ENCODE peak calls at places on chromosome 7, in ten cellular contexts. One of them, this sample, is unnamed.

GRCh38 chr7:149741629-149742028 is 31.8 kb downstream of the ZNF467 start:
- DNase-seq in NCI-H1105: no peak
- DNase-seq in stimulated activated CD4-positive, alpha-beta T cell treated with anti-CD3 and anti-CD28 coated beads, Interleukin-15, amount 100 ng/mL, for 1 hour: no peak
- DNase-seq in fibroblast of the conjunctiva: no peak
- DNase-seq in RWPE1: no peak
- DNase-seq in amygdala: peak
- DNase-seq in uterus: no peak
- DNase-seq in endothelial cell: no peak
- DNase-seq in right cardiac atrium: no peak
- DNase-seq in AG08396: peak
- DNase-seq in this sample: no peak

GRCh38 chr7:71987200-71987767 is 424.9 kb downstream of the CALN1 start:
- DNase-seq in uterus: no peak
- DNase-seq in fibroblast of the conjunctiva: no peak
- DNase-seq in NCI-H1105: no peak
- DNase-seq in RWPE1: no peak
- DNase-seq in endothelial cell: no peak
- DNase-seq in AG08396: no peak
- DNase-seq in stimulated activated CD4-positive, alpha-beta T cell treated with anti-CD3 and anti-CD28 coated beads, Interleukin-15, amount 100 ng/mL, for 1 hour: no peak
- DNase-seq in right cardiac atrium: no peak
- DNase-seq in amygdala: no peak
- DNase-seq in this sample: no peak

GRCh38 chr7:77866370-77866769 is 67.8 kb downstream of the PHTF2 start:
- DNase-seq in NCI-H1105: no peak
- DNase-seq in amygdala: no peak
- DNase-seq in RWPE1: no peak
- DNase-seq in AG08396: peak
- DNase-seq in stimulated activated CD4-positive, alpha-beta T cell treated with anti-CD3 and anti-CD28 coated beads, Interleukin-15, amount 100 ng/mL, for 1 hour: no peak
- DNase-seq in right cardiac atrium: no peak
- DNase-seq in uterus: no peak
- DNase-seq in fibroblast of the conjunctiva: no peak
- DNase-seq in endothelial cell: no peak
- DNase-seq in this sample: no peak

GRCh38 chr7:919924-920341 is 34.5 kb downstream of the ADAP1 start:
- DNase-seq in right cardiac atrium: peak
- DNase-seq in RWPE1: no peak
- DNase-seq in uterus: peak
- DNase-seq in amygdala: no peak
- DNase-seq in stimulated activated CD4-positive, alpha-beta T cell treated with anti-CD3 and anti-CD28 coated beads, Interleukin-15, amount 100 ng/mL, for 1 hour: no peak
- DNase-seq in AG08396: no peak
- DNase-seq in fibroblast of the conjunctiva: no peak
- DNase-seq in endothelial cell: no peak
- DNase-seq in NCI-H1105: no peak
- DNase-seq in this sample: peak

GRCh38 chr7:113809591-113809990 is 109.2 kb downstream of the PPP1R3A start:
- DNase-seq in stimulated activated CD4-positive, alpha-beta T cell treated with anti-CD3 and anti-CD28 coated beads, Interleukin-15, amount 100 ng/mL, for 1 hour: no peak
- DNase-seq in amygdala: no peak
- DNase-seq in RWPE1: no peak
- DNase-seq in fibroblast of the conjunctiva: no peak
- DNase-seq in endothelial cell: no peak
- DNase-seq in AG08396: no peak
- DNase-seq in uterus: no peak
- DNase-seq in right cardiac atrium: no peak
- DNase-seq in NCI-H1105: no peak
- DNase-seq in this sample: no peak

GRCh38 chr7:142626420-142627035 is 122.7 kb upstream of the PRSS1 start:
- DNase-seq in uterus: no peak
- DNase-seq in RWPE1: no peak
- DNase-seq in stimulated activated CD4-positive, alpha-beta T cell treated with anti-CD3 and anti-CD28 coated beads, Interleukin-15, amount 100 ng/mL, for 1 hour: peak
- DNase-seq in amygdala: no peak
- DNase-seq in NCI-H1105: peak
- DNase-seq in AG08396: no peak
- DNase-seq in right cardiac atrium: peak
- DNase-seq in endothelial cell: peak
- DNase-seq in fibroblast of the conjunctiva: no peak
- DNase-seq in this sample: no peak

GRCh38 chr7:113775401-113775800 is 143.4 kb downstream of the PPP1R3A start:
- DNase-seq in stimulated activated CD4-positive, alpha-beta T cell treated with anti-CD3 and anti-CD28 coated beads, Interleukin-15, amount 100 ng/mL, for 1 hour: no peak
- DNase-seq in NCI-H1105: no peak
- DNase-seq in fibroblast of the conjunctiva: no peak
- DNase-seq in endothelial cell: no peak
- DNase-seq in right cardiac atrium: no peak
- DNase-seq in uterus: no peak
- DNase-seq in amygdala: no peak
- DNase-seq in RWPE1: no peak
- DNase-seq in AG08396: no peak
- DNase-seq in this sample: no peak

GRCh38 chr7:63927261-63927660 is 71.4 kb upstream of the ZNF722 start:
- DNase-seq in fibroblast of the conjunctiva: no peak
- DNase-seq in NCI-H1105: no peak
- DNase-seq in AG08396: no peak
- DNase-seq in uterus: no peak
- DNase-seq in stimulated activated CD4-positive, alpha-beta T cell treated with anti-CD3 and anti-CD28 coated beads, Interleukin-15, amount 100 ng/mL, for 1 hour: no peak
- DNase-seq in RWPE1: no peak
- DNase-seq in amygdala: no peak
- DNase-seq in right cardiac atrium: peak
- DNase-seq in endothelial cell: no peak
- DNase-seq in this sample: no peak

GRCh38 chr7:116167177-116167576 is 43.2 kb upstream of the TES start:
- DNase-seq in stimulated activated CD4-positive, alpha-beta T cell treated with anti-CD3 and anti-CD28 coated beads, Interleukin-15, amount 100 ng/mL, for 1 hour: no peak
- DNase-seq in RWPE1: no peak
- DNase-seq in endothelial cell: no peak
- DNase-seq in uterus: no peak
- DNase-seq in AG08396: no peak
- DNase-seq in fibroblast of the conjunctiva: no peak
- DNase-seq in amygdala: no peak
- DNase-seq in NCI-H1105: no peak
- DNase-seq in right cardiac atrium: no peak
- DNase-seq in this sample: no peak

GRCh38 chr7:44134943-44135628 is 6.0 kb downstream of the MYL7 start:
- DNase-seq in stimulated activated CD4-positive, alpha-beta T cell treated with anti-CD3 and anti-CD28 coated beads, Interleukin-15, amount 100 ng/mL, for 1 hour: no peak
- DNase-seq in right cardiac atrium: peak
- DNase-seq in amygdala: no peak
- DNase-seq in AG08396: no peak
- DNase-seq in endothelial cell: no peak
- DNase-seq in NCI-H1105: no peak
- DNase-seq in fibroblast of the conjunctiva: no peak
- DNase-seq in uterus: no peak
- DNase-seq in RWPE1: no peak
- DNase-seq in this sample: no peak

GRCh38 chr7:158047386-158048059 is 540.1 kb downstream of the PTPRN2 start:
- DNase-seq in NCI-H1105: no peak
- DNase-seq in AG08396: no peak
- DNase-seq in right cardiac atrium: no peak
- DNase-seq in RWPE1: no peak
- DNase-seq in amygdala: no peak
- DNase-seq in endothelial cell: no peak
- DNase-seq in fibroblast of the conjunctiva: no peak
- DNase-seq in stimulated activated CD4-positive, alpha-beta T cell treated with anti-CD3 and anti-CD28 coated beads, Interleukin-15, amount 100 ng/mL, for 1 hour: no peak
- DNase-seq in uterus: no peak
- DNase-seq in this sample: no peak

GRCh38 chr7:144407266-144407931 is 3.9 kb upstream of the NOBOX start:
- DNase-seq in right cardiac atrium: no peak
- DNase-seq in endothelial cell: no peak
- DNase-seq in fibroblast of the conjunctiva: no peak
- DNase-seq in AG08396: no peak
- DNase-seq in RWPE1: peak
- DNase-seq in NCI-H1105: peak
- DNase-seq in uterus: no peak
- DNase-seq in amygdala: no peak
- DNase-seq in stimulated activated CD4-positive, alpha-beta T cell treated with anti-CD3 and anti-CD28 coated beads, Interleukin-15, amount 100 ng/mL, for 1 hour: no peak
- DNase-seq in this sample: no peak

GRCh38 chr7:99171731-99172130 is 27.8 kb upstream of the SMURF1 start:
- DNase-seq in NCI-H1105: no peak
- DNase-seq in amygdala: no peak
- DNase-seq in AG08396: no peak
- DNase-seq in fibroblast of the conjunctiva: no peak
- DNase-seq in stimulated activated CD4-positive, alpha-beta T cell treated with anti-CD3 and anti-CD28 coated beads, Interleukin-15, amount 100 ng/mL, for 1 hour: no peak
- DNase-seq in endothelial cell: no peak
- DNase-seq in RWPE1: no peak
- DNase-seq in right cardiac atrium: no peak
- DNase-seq in uterus: no peak
- DNase-seq in this sample: no peak

GRCh38 chr7:42080831-42081230 is 156.2 kb downstream of the GLI3 start:
- DNase-seq in NCI-H1105: no peak
- DNase-seq in uterus: no peak
- DNase-seq in AG08396: no peak
- DNase-seq in endothelial cell: no peak
- DNase-seq in right cardiac atrium: peak
- DNase-seq in amygdala: no peak
- DNase-seq in stimulated activated CD4-positive, alpha-beta T cell treated with anti-CD3 and anti-CD28 coated beads, Interleukin-15, amount 100 ng/mL, for 1 hour: no peak
- DNase-seq in RWPE1: no peak
- DNase-seq in fibroblast of the conjunctiva: no peak
- DNase-seq in this sample: no peak

GRCh38 chr7:47491637-47492036 is 90.3 kb downstream of the TNS3 start:
- DNase-seq in uterus: no peak
- DNase-seq in endothelial cell: no peak
- DNase-seq in stimulated activated CD4-positive, alpha-beta T cell treated with anti-CD3 and anti-CD28 coated beads, Interleukin-15, amount 100 ng/mL, for 1 hour: no peak
- DNase-seq in AG08396: no peak
- DNase-seq in NCI-H1105: no peak
- DNase-seq in right cardiac atrium: no peak
- DNase-seq in amygdala: no peak
- DNase-seq in fibroblast of the conjunctiva: no peak
- DNase-seq in RWPE1: no peak
- DNase-seq in this sample: no peak

GRCh38 chr7:102914585-102914984 is 1.8 kb downstream of the LRRC17 start:
- DNase-seq in right cardiac atrium: peak
- DNase-seq in amygdala: no peak
- DNase-seq in uterus: peak
- DNase-seq in AG08396: no peak
- DNase-seq in endothelial cell: no peak
- DNase-seq in NCI-H1105: no peak
- DNase-seq in fibroblast of the conjunctiva: peak
- DNase-seq in stimulated activated CD4-positive, alpha-beta T cell treated with anti-CD3 and anti-CD28 coated beads, Interleukin-15, amount 100 ng/mL, for 1 hour: no peak
- DNase-seq in RWPE1: no peak
- DNase-seq in this sample: no peak

GRCh38 chr7:44639701-44640321 is 33.4 kb downstream of the OGDH start:
- DNase-seq in amygdala: no peak
- DNase-seq in uterus: peak
- DNase-seq in right cardiac atrium: peak
- DNase-seq in NCI-H1105: no peak
- DNase-seq in stimulated activated CD4-positive, alpha-beta T cell treated with anti-CD3 and anti-CD28 coated beads, Interleukin-15, amount 100 ng/mL, for 1 hour: no peak
- DNase-seq in AG08396: peak
- DNase-seq in RWPE1: peak
- DNase-seq in fibroblast of the conjunctiva: peak
- DNase-seq in endothelial cell: peak
- DNase-seq in this sample: peak

GRCh38 chr7:81857385-81857784 is 87.5 kb upstream of the HGF start:
- DNase-seq in uterus: no peak
- DNase-seq in AG08396: no peak
- DNase-seq in fibroblast of the conjunctiva: no peak
- DNase-seq in endothelial cell: no peak
- DNase-seq in amygdala: no peak
- DNase-seq in stimulated activated CD4-positive, alpha-beta T cell treated with anti-CD3 and anti-CD28 coated beads, Interleukin-15, amount 100 ng/mL, for 1 hour: no peak
- DNase-seq in NCI-H1105: no peak
- DNase-seq in right cardiac atrium: no peak
- DNase-seq in RWPE1: no peak
- DNase-seq in this sample: no peak

GRCh38 chr7:102193806-102194205 is 92.9 kb upstream of the SH2B2 start:
- DNase-seq in uterus: no peak
- DNase-seq in fibroblast of the conjunctiva: peak
- DNase-seq in NCI-H1105: no peak
- DNase-seq in stimulated activated CD4-positive, alpha-beta T cell treated with anti-CD3 and anti-CD28 coated beads, Interleukin-15, amount 100 ng/mL, for 1 hour: no peak
- DNase-seq in right cardiac atrium: no peak
- DNase-seq in amygdala: no peak
- DNase-seq in AG08396: peak
- DNase-seq in endothelial cell: no peak
- DNase-seq in RWPE1: no peak
- DNase-seq in this sample: no peak

GRCh38 chr7:128792471-128793183 is 859 bp downstream of the CCDC136 start:
- DNase-seq in NCI-H1105: no peak
- DNase-seq in endothelial cell: no peak
- DNase-seq in stimulated activated CD4-positive, alpha-beta T cell treated with anti-CD3 and anti-CD28 coated beads, Interleukin-15, amount 100 ng/mL, for 1 hour: no peak
- DNase-seq in right cardiac atrium: peak
- DNase-seq in fibroblast of the conjunctiva: no peak
- DNase-seq in RWPE1: no peak
- DNase-seq in amygdala: no peak
- DNase-seq in AG08396: no peak
- DNase-seq in uterus: no peak
- DNase-seq in this sample: no peak

GRCh38 chr7:38950309-38950708 is 27.4 kb upstream of the POU6F2 start:
- DNase-seq in endothelial cell: no peak
- DNase-seq in NCI-H1105: no peak
- DNase-seq in stimulated activated CD4-positive, alpha-beta T cell treated with anti-CD3 and anti-CD28 coated beads, Interleukin-15, amount 100 ng/mL, for 1 hour: no peak
- DNase-seq in AG08396: no peak
- DNase-seq in fibroblast of the conjunctiva: no peak
- DNase-seq in RWPE1: no peak
- DNase-seq in amygdala: no peak
- DNase-seq in right cardiac atrium: no peak
- DNase-seq in uterus: no peak
- DNase-seq in this sample: no peak

GRCh38 chr7:13117103-13117502 is 429.7 kb downstream of the ARL4A start:
- DNase-seq in fibroblast of the conjunctiva: no peak
- DNase-seq in AG08396: peak
- DNase-seq in NCI-H1105: no peak
- DNase-seq in uterus: no peak
- DNase-seq in right cardiac atrium: no peak
- DNase-seq in RWPE1: peak
- DNase-seq in endothelial cell: no peak
- DNase-seq in amygdala: no peak
- DNase-seq in stimulated activated CD4-positive, alpha-beta T cell treated with anti-CD3 and anti-CD28 coated beads, Interleukin-15, amount 100 ng/mL, for 1 hour: no peak
- DNase-seq in this sample: no peak

GRCh38 chr7:24199978-24200377 is 84.0 kb upstream of the NPY start:
- DNase-seq in stimulated activated CD4-positive, alpha-beta T cell treated with anti-CD3 and anti-CD28 coated beads, Interleukin-15, amount 100 ng/mL, for 1 hour: no peak
- DNase-seq in RWPE1: no peak
- DNase-seq in right cardiac atrium: no peak
- DNase-seq in NCI-H1105: no peak
- DNase-seq in uterus: no peak
- DNase-seq in amygdala: no peak
- DNase-seq in AG08396: no peak
- DNase-seq in endothelial cell: no peak
- DNase-seq in fibroblast of the conjunctiva: no peak
- DNase-seq in this sample: no peak

GRCh38 chr7:132161231-132161915 is 414.9 kb downstream of the PLXNA4 start:
- DNase-seq in NCI-H1105: no peak
- DNase-seq in fibroblast of the conjunctiva: peak
- DNase-seq in right cardiac atrium: peak
- DNase-seq in AG08396: no peak
- DNase-seq in endothelial cell: no peak
- DNase-seq in amygdala: no peak
- DNase-seq in stimulated activated CD4-positive, alpha-beta T cell treated with anti-CD3 and anti-CD28 coated beads, Interleukin-15, amount 100 ng/mL, for 1 hour: no peak
- DNase-seq in RWPE1: no peak
- DNase-seq in uterus: no peak
- DNase-seq in this sample: no peak

GRCh38 chr7:12434012-12434642 is 30.5 kb upstream of the VWDE start:
- DNase-seq in endothelial cell: no peak
- DNase-seq in amygdala: no peak
- DNase-seq in fibroblast of the conjunctiva: peak
- DNase-seq in NCI-H1105: no peak
- DNase-seq in stimulated activated CD4-positive, alpha-beta T cell treated with anti-CD3 and anti-CD28 coated beads, Interleukin-15, amount 100 ng/mL, for 1 hour: no peak
- DNase-seq in AG08396: no peak
- DNase-seq in right cardiac atrium: no peak
- DNase-seq in RWPE1: peak
- DNase-seq in uterus: no peak
- DNase-seq in this sample: no peak

GRCh38 chr7:22866965-22867364 is 44.3 kb upstream of the TOMM7 start:
- DNase-seq in right cardiac atrium: no peak
- DNase-seq in stimulated activated CD4-positive, alpha-beta T cell treated with anti-CD3 and anti-CD28 coated beads, Interleukin-15, amount 100 ng/mL, for 1 hour: no peak
- DNase-seq in NCI-H1105: no peak
- DNase-seq in endothelial cell: no peak
- DNase-seq in uterus: no peak
- DNase-seq in RWPE1: no peak
- DNase-seq in fibroblast of the conjunctiva: no peak
- DNase-seq in amygdala: no peak
- DNase-seq in AG08396: no peak
- DNase-seq in this sample: no peak

GRCh38 chr7:95687759-95688343 is 84.5 kb upstream of the DYNC1I1 start:
- DNase-seq in stimulated activated CD4-positive, alpha-beta T cell treated with anti-CD3 and anti-CD28 coated beads, Interleukin-15, amount 100 ng/mL, for 1 hour: no peak
- DNase-seq in endothelial cell: peak
- DNase-seq in RWPE1: no peak
- DNase-seq in NCI-H1105: no peak
- DNase-seq in uterus: no peak
- DNase-seq in AG08396: no peak
- DNase-seq in amygdala: no peak
- DNase-seq in fibroblast of the conjunctiva: no peak
- DNase-seq in right cardiac atrium: no peak
- DNase-seq in this sample: no peak

GRCh38 chr7:13098161-13098560 is 410.7 kb downstream of the ARL4A start:
- DNase-seq in amygdala: no peak
- DNase-seq in right cardiac atrium: no peak
- DNase-seq in endothelial cell: no peak
- DNase-seq in AG08396: no peak
- DNase-seq in uterus: no peak
- DNase-seq in stimulated activated CD4-positive, alpha-beta T cell treated with anti-CD3 and anti-CD28 coated beads, Interleukin-15, amount 100 ng/mL, for 1 hour: no peak
- DNase-seq in fibroblast of the conjunctiva: no peak
- DNase-seq in RWPE1: no peak
- DNase-seq in NCI-H1105: no peak
- DNase-seq in this sample: no peak

This sample was measured in mesothelial cell of epicardium.